ENCODE peak calls at places on chromosomes 13 and 19, in six cellular contexts. F is skeletal muscle cell; A is stimulated activated CD8-positive, alpha-beta memory T cell treated with anti-CD3 and anti-CD28 coated beads, Interleukin-7, amount 100 ng/mL, for 1 hour; D is EL; E is midbrain; P is NCI-H524. S is an unnamed sample.

GRCh38 chr19:19571387-19571786 is 33.3 kb downstream of the CILP2 start:
- DNase-seq in F (no peak), A (no peak), P (no peak), E (no peak), D (no peak), S (no peak)

GRCh38 chr19:35216026-35216832 is 12.3 kb downstream of the FAM187B start:
- DNase-seq in D (peak; percentile 23), P (no peak), E (no peak), F (no peak), A (no peak), S (no peak)

GRCh38 chr13:46595136-46595917 is 42.4 kb downstream of the LRCH1 start:
- DNase-seq in A (no peak), F (no peak), D (peak; percentile 56), P (no peak), E (no peak), S (no peak)

GRCh38 chr13:45897562-45897961 is 46.0 kb upstream of the SIAH3 start:
- DNase-seq in A (no peak), F (no peak), D (no peak), E (no peak), P (no peak), S (no peak)

GRCh38 chr13:76822691-76823267 is 63.4 kb downstream of the KCTD12 start:
- DNase-seq in A (no peak), P (no peak), D (peak; percentile 31), F (no peak), E (no peak), S (no peak)

GRCh38 chr13:97243915-97244820 is 22.0 kb downstream of the MBNL2 start:
- DNase-seq in E (peak; percentile 89), D (no peak), F (no peak), A (no peak), P (no peak), S (no peak)

GRCh38 chr19:30590596-30591229 is 218.5 kb downstream of the ZNF536 start:
- DNase-seq in F (no peak), P (no peak), E (peak; percentile 62), A (no peak), D (no peak), S (no peak)

GRCh38 chr13:75442736-75443234 is 39.2 kb downstream of the TBC1D4 start:
- DNase-seq in F (no peak), A (no peak), D (no peak), E (no peak), P (no peak), S (no peak)

GRCh38 chr13:78595458-78595818 is 7.9 kb downstream of the POU4F1 start:
- DNase-seq in A (no peak), E (no peak), P (peak; percentile 19), D (no peak), F (no peak), S (no peak)